ENCODE peak calls at places on chromosomes 5 and 9, in four cellular contexts. S is right atrium auricular region, Y is IMR-90, O is adipocyte. M is an unnamed sample. For H3K4me1 and H3K36me3, the result is how much of the 10 kb centered on the place peaks cover.

GRCh38 chr9:114718801-114719221 is 36.8 kb upstream of the TEX48 start:
- DNase-seq in S (no peak), Y (no peak), O (no peak), M (no peak)

GRCh38 chr9:82934949-82935348 is 128.0 kb downstream of the RASEF start:
- DNase-seq in S (no peak), Y (peak), O (peak), M (no peak)

GRCh38 chr5:54644226-54644625 is 126.7 kb downstream of the SNX18 start:
- DNase-seq in S (no peak), Y (peak), O (peak), M (no peak)

GRCh38 chr5:81751836-81752643 is 1.1 kb upstream of the SSBP2 start:
- DNase-seq in S (no peak), Y (no peak), O (no peak), M (no peak)

GRCh38 chr5:55159763-55160492 is at the start of gene GPX8:
- DNase-seq in S (no peak), Y (peak), O (peak), M (peak)

GRCh38 chr5:11684607-11685006 is 219.6 kb downstream of the CTNND2 start:
- DNase-seq in S (no peak), Y (no peak), O (no peak), M (no peak)

GRCh38 chr9:133347515-133347984 is 381 bp downstream of the MED22 start:
- DNase-seq in S (no peak), Y (no peak), O (peak), M (peak)

GRCh38 chr5:127619908-127620479 is 28.9 kb upstream of the CTXN3 start:
- DNase-seq in S (no peak), Y (no peak), O (no peak), M (no peak)

GRCh38 chr5:10162468-10162867 is 87.2 kb downstream of the ATPSCKMT start:
- DNase-seq in S (no peak), Y (no peak), O (no peak), M (no peak)

GRCh38 chr5:55535199-55535905 is 588 bp upstream of the PLPP1 start:
- DNase-seq in S (no peak), Y (peak), O (no peak), M (peak)

GRCh38 chr9:114910541-114910940 is 19.9 kb downstream of the TNFSF8 start:
- DNase-seq in S (no peak), Y (no peak), O (no peak), M (no peak)

GRCh38 chr5:12292610-12293204 is 388.5 kb upstream of the CTNND2 start:
- DNase-seq in S (no peak), Y (no peak), O (no peak), M (no peak)

GRCh38 chr9:4228606-4229005 is 71.3 kb downstream of the GLIS3 start:
- DNase-seq in S (no peak), Y (peak), O (peak), M (peak)

GRCh38 chr5:87825583-87825982 is 412.9 kb upstream of the CCNH start:
- DNase-seq in S (no peak), Y (no peak), O (no peak), M (no peak)

GRCh38 chr5:88683506-88684135 is 199.4 kb downstream of the MEF2C start:
- DNase-seq in S (no peak), Y (no peak), O (no peak), M (peak)

GRCh38 chr5:14032944-14033343 is 88.5 kb upstream of the DNAH5 start:
- DNase-seq in S (no peak), Y (peak), O (peak), M (no peak)

GRCh38 chr9:7879551-7880245 is 80.1 kb upstream of the DMAC1 start:
- DNase-seq in S (no peak), Y (no peak), O (no peak), M (no peak)

GRCh38 chr5:114387433-114387832 is 25.6 kb downstream of the KCNN2 start:
- DNase-seq in S (no peak), Y (no peak), O (peak), M (no peak)

GRCh38 chr5:127290946-127291763 is 559 bp downstream of the MEGF10 start:
- DNase-seq in S (no peak), Y (no peak), O (peak), M (no peak)

GRCh38 chr5:380701-381309 is 59.3 kb downstream of the AHRR start:
- DNase-seq in S (peak), Y (no peak), O (peak), M (no peak)

GRCh38 chr9:134666801-134667200 is 25.2 kb downstream of the COL5A1 start:
- DNase-seq in S (no peak), Y (peak), O (peak), M (no peak)

GRCh38 chr9:82062245-82062644 is 73.7 kb downstream of the SPATA31D1 start:
- DNase-seq in S (no peak), Y (no peak), O (no peak), M (no peak)

GRCh38 chr9:94804917-94805544 is 78.5 kb downstream of the AOPEP start:
- DNase-seq in S (no peak), Y (no peak), O (no peak), M (no peak)
- H3K4me1 ChIP-seq in S (half or more), Y (under half), O (under half), M (under half)

GRCh38 chr9:121339437-121339836 is 30.6 kb downstream of the STOM start:
- DNase-seq in S (no peak), Y (no peak), O (no peak), M (no peak)
- H3K36me3 ChIP-seq in S (half or more), Y (under half), O (half or more), M (under half)

GRCh38 chr5:132487095-132487428 is 3.5 kb downstream of the IRF1 start:
- DNase-seq in S (peak), Y (no peak), O (no peak), M (no peak)
- H3K4me1 ChIP-seq in S (half or more), Y (under half), O (under half), M (under half)

DNA sequence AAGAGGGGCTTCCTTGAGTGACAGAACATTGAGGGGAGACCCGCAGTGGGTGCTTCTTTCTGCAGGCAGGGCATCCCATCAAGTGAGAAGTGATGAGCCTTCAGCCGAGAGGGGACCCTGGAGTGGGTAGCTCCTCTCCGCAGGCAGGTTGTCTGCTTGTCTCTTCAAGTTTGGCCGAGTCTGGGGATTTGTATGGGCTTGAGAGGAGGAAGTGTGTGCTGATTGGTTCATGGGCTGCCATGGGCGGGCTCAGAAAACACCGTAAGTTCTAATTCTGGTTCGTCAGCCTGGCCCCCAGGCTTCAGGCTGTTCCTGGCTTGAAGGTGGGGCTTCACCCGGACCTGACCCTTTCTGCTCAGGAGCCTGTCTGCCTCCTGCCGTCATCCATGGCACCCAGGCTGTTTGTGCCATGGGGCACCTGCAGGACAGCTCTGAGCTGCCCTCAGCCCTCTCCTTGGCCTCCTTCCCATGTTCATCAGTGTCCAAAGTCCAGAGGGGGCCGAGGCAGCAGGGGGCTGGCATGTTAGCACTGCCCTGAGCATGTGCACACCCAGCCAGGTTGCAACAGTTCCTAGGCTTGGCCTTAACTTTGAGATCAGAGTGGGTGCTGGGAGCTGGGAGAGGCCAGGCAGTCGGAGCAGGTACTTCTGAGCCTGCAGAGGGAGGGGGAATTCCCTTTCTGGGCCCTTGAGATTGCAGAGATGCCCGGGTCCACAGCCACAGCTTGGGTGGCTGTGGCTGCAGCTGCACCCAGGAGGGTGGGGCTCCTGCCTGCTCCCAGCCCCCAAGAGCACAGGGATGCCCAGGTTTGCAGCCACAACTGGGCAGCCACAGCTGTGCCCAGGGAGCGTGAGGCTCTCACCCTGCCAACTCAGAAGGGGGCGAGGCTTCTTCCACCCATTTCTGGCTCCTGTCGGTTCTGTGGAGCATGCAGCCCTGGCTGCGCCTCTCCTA is 13.5 kb upstream of the DHFR start:
- DNase-seq in S (no peak), Y (no peak), O (no peak), M (no peak)
- H3K36me3 ChIP-seq in S (under half), Y (under half), O (under half), M (under half)

GRCh38 chr9:136627703-136628102 is 35.0 kb upstream of the EGFL7 start:
- DNase-seq in S (no peak), Y (no peak), O (no peak), M (no peak)

GRCh38 chr9:136629879-136630661 is 32.6 kb upstream of the EGFL7 start:
- DNase-seq in S (no peak), Y (peak), O (peak), M (peak)

GRCh38 chr9:136628287-136628686 is 34.4 kb upstream of the EGFL7 start:
- DNase-seq in S (no peak), Y (no peak), O (no peak), M (no peak)

GRCh38 chr9:136630662-136630992 is 32.1 kb upstream of the EGFL7 start:
- DNase-seq in S (no peak), Y (no peak), O (no peak), M (no peak)

GRCh38 chr9:136629001-136629878 is 33.5 kb upstream of the EGFL7 start:
- DNase-seq in S (no peak), Y (no peak), O (no peak), M (no peak)
- H3K4me1 ChIP-seq in S (under half), Y (under half), O (under half), M (under half)

DNA sequence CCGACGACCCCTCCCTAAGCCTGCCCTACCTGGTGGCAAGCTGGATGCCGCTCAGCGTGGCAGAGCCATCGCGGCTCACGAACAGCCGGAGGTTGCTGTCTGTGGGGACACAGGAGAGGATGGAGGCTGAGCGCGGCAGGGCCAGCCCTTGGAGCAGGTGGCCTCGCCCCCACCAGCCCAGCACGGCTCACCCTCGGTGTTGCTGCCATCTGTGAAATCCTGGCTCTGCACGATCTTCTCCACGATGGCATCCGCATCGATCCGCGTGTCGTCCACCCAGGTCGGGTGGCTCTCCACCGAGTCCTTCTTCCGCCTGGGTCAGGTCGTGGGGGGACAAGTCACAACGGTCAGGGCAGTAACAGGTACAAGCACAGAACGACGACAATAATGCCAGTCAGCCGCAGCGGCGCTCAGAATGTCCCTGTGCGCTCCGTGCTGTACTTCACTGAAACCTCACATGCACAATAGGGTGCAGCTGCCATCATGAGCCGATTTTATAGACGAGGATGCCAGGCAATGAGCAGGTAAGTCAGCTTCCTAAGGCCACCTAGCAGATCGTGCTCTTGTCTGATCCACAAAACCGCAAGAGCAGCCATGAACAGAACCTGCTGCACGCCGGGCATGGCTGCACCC is 7.0 kb upstream of the DPM2 start:
- DNase-seq in S (no peak), Y (no peak), O (no peak), M (no peak)
- H3K36me3 ChIP-seq in S (under half), Y (under half), O (under half), M (under half)

GRCh38 chr9:70496244-70496643 is 81.8 kb upstream of the KLF9 start:
- DNase-seq in S (no peak), Y (no peak), O (no peak), M (no peak)
- H3K4me1 ChIP-seq in S (under half), Y (under half), O (under half), M (under half)

GRCh38 chr9:124348831-124349230 is 66.4 kb downstream of the PSMB7 start:
- DNase-seq in S (no peak), Y (no peak), O (no peak), M (no peak)

GRCh38 chr9:124347206-124347967 is 67.9 kb downstream of the PSMB7 start:
- DNase-seq in S (no peak), Y (no peak), O (no peak), M (no peak)

GRCh38 chr9:124349267-124349666 is 66.0 kb downstream of the PSMB7 start:
- DNase-seq in S (no peak), Y (no peak), O (no peak), M (no peak)

GRCh38 chr9:124348363-124348762 is 66.9 kb downstream of the PSMB7 start:
- DNase-seq in S (no peak), Y (no peak), O (no peak), M (no peak)

GRCh38 chr9:124347968-124348358 is 67.3 kb downstream of the PSMB7 start:
- DNase-seq in S (no peak), Y (no peak), O (no peak), M (no peak)
- H3K36me3 ChIP-seq in S (half or more), Y (half or more), O (half or more), M (half or more)

M was measured in HAP-1.